ENCODE peak calls at places on chromosomes 7 and 10, in nine cellular contexts. One of them, this sample, is unnamed.

GRCh38 chr7:123655614-123656013 is at the start of gene LMOD2:
- DNase-seq in SK-N-SH: no peak
- DNase-seq in dorsolateral prefrontal cortex: no peak
- DNase-seq in brain microvascular endothelial cell: no peak
- DNase-seq in body of pancreas: no peak
- DNase-seq in tibial nerve: no peak
- DNase-seq in Calu3: no peak
- DNase-seq in thoracic aorta: no peak
- DNase-seq in astrocyte: no peak
- DNase-seq in this sample: no peak

GRCh38 chr10:90674461-90674860 is 183.4 kb downstream of the HTR7 start:
- DNase-seq in SK-N-SH: no peak
- DNase-seq in dorsolateral prefrontal cortex: no peak
- DNase-seq in brain microvascular endothelial cell: no peak
- DNase-seq in body of pancreas: no peak
- DNase-seq in tibial nerve: no peak
- DNase-seq in Calu3: no peak
- DNase-seq in thoracic aorta: no peak
- DNase-seq in astrocyte: no peak
- DNase-seq in this sample: no peak

GRCh38 chr10:124936813-124937212 is 5.1 kb upstream of the ZRANB1 start:
- DNase-seq in SK-N-SH: no peak
- DNase-seq in dorsolateral prefrontal cortex: no peak
- DNase-seq in brain microvascular endothelial cell: no peak
- DNase-seq in body of pancreas: no peak
- DNase-seq in tibial nerve: no peak
- DNase-seq in Calu3: no peak
- DNase-seq in thoracic aorta: no peak
- DNase-seq in astrocyte: no peak
- DNase-seq in this sample: no peak

GRCh38 chr10:58477902-58478301 is 34.8 kb upstream of the BICC1 start:
- DNase-seq in SK-N-SH: no peak
- DNase-seq in dorsolateral prefrontal cortex: no peak
- DNase-seq in brain microvascular endothelial cell: no peak
- DNase-seq in body of pancreas: no peak
- DNase-seq in tibial nerve: no peak
- DNase-seq in Calu3: no peak
- DNase-seq in thoracic aorta: no peak
- DNase-seq in astrocyte: no peak
- DNase-seq in this sample: no peak

GRCh38 chr7:2819161-2819953 is 24.8 kb downstream of the GNA12 start:
- DNase-seq in SK-N-SH: no peak
- DNase-seq in dorsolateral prefrontal cortex: no peak
- DNase-seq in brain microvascular endothelial cell: no peak
- DNase-seq in body of pancreas: no peak
- DNase-seq in tibial nerve: no peak
- DNase-seq in Calu3: no peak
- DNase-seq in thoracic aorta: no peak
- DNase-seq in astrocyte: peak
- DNase-seq in this sample: no peak

GRCh38 chr10:72270607-72271281 is 3.0 kb upstream of the DDIT4 start:
- DNase-seq in SK-N-SH: no peak
- DNase-seq in dorsolateral prefrontal cortex: no peak
- DNase-seq in brain microvascular endothelial cell: no peak
- DNase-seq in body of pancreas: no peak
- DNase-seq in tibial nerve: no peak
- DNase-seq in Calu3: no peak
- DNase-seq in thoracic aorta: no peak
- DNase-seq in astrocyte: no peak
- DNase-seq in this sample: no peak

GRCh38 chr7:80440908-80441307 is 71.0 kb downstream of the GNAT3 start:
- DNase-seq in SK-N-SH: no peak
- DNase-seq in dorsolateral prefrontal cortex: no peak
- DNase-seq in brain microvascular endothelial cell: no peak
- DNase-seq in body of pancreas: no peak
- DNase-seq in tibial nerve: no peak
- DNase-seq in Calu3: no peak
- DNase-seq in thoracic aorta: no peak
- DNase-seq in astrocyte: peak
- DNase-seq in this sample: no peak

GRCh38 chr10:26485150-26485941 is 47.2 kb downstream of the APBB1IP start:
- DNase-seq in SK-N-SH: no peak
- DNase-seq in dorsolateral prefrontal cortex: no peak
- DNase-seq in brain microvascular endothelial cell: peak
- DNase-seq in body of pancreas: no peak
- DNase-seq in tibial nerve: no peak
- DNase-seq in Calu3: no peak
- DNase-seq in thoracic aorta: no peak
- DNase-seq in astrocyte: peak
- DNase-seq in this sample: no peak

GRCh38 chr7:156419782-156420181 is 220.8 kb upstream of the RNF32 start:
- DNase-seq in SK-N-SH: no peak
- DNase-seq in dorsolateral prefrontal cortex: no peak
- DNase-seq in brain microvascular endothelial cell: no peak
- DNase-seq in body of pancreas: no peak
- DNase-seq in tibial nerve: no peak
- DNase-seq in Calu3: no peak
- DNase-seq in thoracic aorta: no peak
- DNase-seq in astrocyte: no peak
- DNase-seq in this sample: no peak

GRCh38 chr7:128948976-128949760 is 11.4 kb downstream of the IRF5 start:
- DNase-seq in SK-N-SH: no peak
- DNase-seq in dorsolateral prefrontal cortex: no peak
- DNase-seq in brain microvascular endothelial cell: no peak
- DNase-seq in body of pancreas: no peak
- DNase-seq in tibial nerve: no peak
- DNase-seq in Calu3: no peak
- DNase-seq in thoracic aorta: no peak
- DNase-seq in astrocyte: no peak
- DNase-seq in this sample: no peak

GRCh38 chr7:116679495-116679894 is 7.5 kb downstream of the MET start:
- DNase-seq in SK-N-SH: no peak
- DNase-seq in dorsolateral prefrontal cortex: no peak
- DNase-seq in brain microvascular endothelial cell: no peak
- DNase-seq in body of pancreas: no peak
- DNase-seq in tibial nerve: no peak
- DNase-seq in Calu3: no peak
- DNase-seq in thoracic aorta: no peak
- DNase-seq in astrocyte: peak
- DNase-seq in this sample: no peak

GRCh38 chr10:19003341-19003740 is 45.3 kb upstream of the MALRD1 start:
- DNase-seq in SK-N-SH: no peak
- DNase-seq in dorsolateral prefrontal cortex: no peak
- DNase-seq in brain microvascular endothelial cell: no peak
- DNase-seq in body of pancreas: no peak
- DNase-seq in tibial nerve: no peak
- DNase-seq in Calu3: no peak
- DNase-seq in thoracic aorta: no peak
- DNase-seq in astrocyte: no peak
- DNase-seq in this sample: no peak

GRCh38 chr7:2894118-2894940 is 50.2 kb upstream of the GNA12 start:
- DNase-seq in SK-N-SH: no peak
- DNase-seq in dorsolateral prefrontal cortex: no peak
- DNase-seq in brain microvascular endothelial cell: no peak
- DNase-seq in body of pancreas: no peak
- DNase-seq in tibial nerve: no peak
- DNase-seq in Calu3: no peak
- DNase-seq in thoracic aorta: no peak
- DNase-seq in astrocyte: no peak
- DNase-seq in this sample: peak

GRCh38 chr10:42973870-42974692 is 102.8 kb upstream of the RET start:
- DNase-seq in SK-N-SH: no peak
- DNase-seq in dorsolateral prefrontal cortex: peak
- DNase-seq in brain microvascular endothelial cell: no peak
- DNase-seq in body of pancreas: peak
- DNase-seq in tibial nerve: no peak
- DNase-seq in Calu3: no peak
- DNase-seq in thoracic aorta: no peak
- DNase-seq in astrocyte: no peak
- DNase-seq in this sample: no peak

GRCh38 chr7:27110163-27110976 is 7.9 kb upstream of the HOXA2 start:
- DNase-seq in SK-N-SH: peak
- DNase-seq in dorsolateral prefrontal cortex: no peak
- DNase-seq in brain microvascular endothelial cell: no peak
- DNase-seq in body of pancreas: no peak
- DNase-seq in tibial nerve: no peak
- DNase-seq in Calu3: no peak
- DNase-seq in thoracic aorta: no peak
- DNase-seq in astrocyte: peak
- DNase-seq in this sample: no peak

GRCh38 chr7:1800876-1801275 is 130.8 kb downstream of the ELFN1 start:
- DNase-seq in SK-N-SH: no peak
- DNase-seq in dorsolateral prefrontal cortex: no peak
- DNase-seq in brain microvascular endothelial cell: no peak
- DNase-seq in body of pancreas: no peak
- DNase-seq in tibial nerve: no peak
- DNase-seq in Calu3: no peak
- DNase-seq in thoracic aorta: no peak
- DNase-seq in astrocyte: no peak
- DNase-seq in this sample: no peak

GRCh38 chr7:130349911-130350782 is 5.5 kb downstream of the CPA5 start:
- DNase-seq in SK-N-SH: peak
- DNase-seq in dorsolateral prefrontal cortex: no peak
- DNase-seq in brain microvascular endothelial cell: no peak
- DNase-seq in body of pancreas: no peak
- DNase-seq in tibial nerve: no peak
- DNase-seq in Calu3: no peak
- DNase-seq in thoracic aorta: no peak
- DNase-seq in astrocyte: no peak
- DNase-seq in this sample: no peak

GRCh38 chr7:150800576-150801241 is at the start of gene TMEM176A:
- DNase-seq in SK-N-SH: no peak
- DNase-seq in dorsolateral prefrontal cortex: no peak
- DNase-seq in brain microvascular endothelial cell: no peak
- DNase-seq in body of pancreas: no peak
- DNase-seq in tibial nerve: no peak
- DNase-seq in Calu3: no peak
- DNase-seq in thoracic aorta: no peak
- DNase-seq in astrocyte: no peak
- DNase-seq in this sample: no peak

GRCh38 chr7:94492601-94493000 is 17.0 kb upstream of the CASD1 start:
- DNase-seq in SK-N-SH: no peak
- DNase-seq in dorsolateral prefrontal cortex: no peak
- DNase-seq in brain microvascular endothelial cell: no peak
- DNase-seq in body of pancreas: no peak
- DNase-seq in tibial nerve: no peak
- DNase-seq in Calu3: no peak
- DNase-seq in thoracic aorta: no peak
- DNase-seq in astrocyte: no peak
- DNase-seq in this sample: no peak

GRCh38 chr10:133299224-133299623 is 9.4 kb downstream of the TUBGCP2 start:
- DNase-seq in SK-N-SH: no peak
- DNase-seq in dorsolateral prefrontal cortex: no peak
- DNase-seq in brain microvascular endothelial cell: no peak
- DNase-seq in body of pancreas: no peak
- DNase-seq in tibial nerve: no peak
- DNase-seq in Calu3: no peak
- DNase-seq in thoracic aorta: no peak
- DNase-seq in astrocyte: no peak
- DNase-seq in this sample: no peak

GRCh38 chr7:50981743-50982142 is 199.0 kb upstream of the GRB10 start:
- DNase-seq in SK-N-SH: no peak
- DNase-seq in dorsolateral prefrontal cortex: no peak
- DNase-seq in brain microvascular endothelial cell: no peak
- DNase-seq in body of pancreas: no peak
- DNase-seq in tibial nerve: no peak
- DNase-seq in Calu3: no peak
- DNase-seq in thoracic aorta: no peak
- DNase-seq in astrocyte: no peak
- DNase-seq in this sample: no peak

GRCh38 chr10:102324061-102324460 is 71.4 kb upstream of the NFKB2 start:
- DNase-seq in SK-N-SH: no peak
- DNase-seq in dorsolateral prefrontal cortex: no peak
- DNase-seq in brain microvascular endothelial cell: no peak
- DNase-seq in body of pancreas: no peak
- DNase-seq in tibial nerve: no peak
- DNase-seq in Calu3: no peak
- DNase-seq in thoracic aorta: no peak
- DNase-seq in astrocyte: no peak
- DNase-seq in this sample: no peak

GRCh38 chr10:29130190-29130673 is 158.6 kb upstream of the LYZL1 start:
- DNase-seq in SK-N-SH: peak
- DNase-seq in dorsolateral prefrontal cortex: no peak
- DNase-seq in brain microvascular endothelial cell: no peak
- DNase-seq in body of pancreas: no peak
- DNase-seq in tibial nerve: no peak
- DNase-seq in Calu3: peak
- DNase-seq in thoracic aorta: no peak
- DNase-seq in astrocyte: no peak
- DNase-seq in this sample: no peak
- TF ChIP-seq CTCF in SK-N-SH: peak
- TF ChIP-seq CTCF in dorsolateral prefrontal cortex: peak
- TF ChIP-seq CTCF in brain microvascular endothelial cell: peak
- TF ChIP-seq CTCF in body of pancreas: peak
- TF ChIP-seq CTCF in tibial nerve: peak
- TF ChIP-seq CTCF in Calu3: peak
- TF ChIP-seq CTCF in thoracic aorta: peak
- TF ChIP-seq CTCF in astrocyte: peak
- TF ChIP-seq CTCF in this sample: peak

GRCh38 chr10:48716393-48716792 is 31.7 kb downstream of the WDFY4 start:
- DNase-seq in SK-N-SH: no peak
- DNase-seq in dorsolateral prefrontal cortex: no peak
- DNase-seq in brain microvascular endothelial cell: no peak
- DNase-seq in body of pancreas: no peak
- DNase-seq in tibial nerve: no peak
- DNase-seq in Calu3: no peak
- DNase-seq in thoracic aorta: no peak
- DNase-seq in astrocyte: no peak
- DNase-seq in this sample: no peak
- TF ChIP-seq CTCF in SK-N-SH: no peak
- TF ChIP-seq CTCF in dorsolateral prefrontal cortex: no peak
- TF ChIP-seq CTCF in brain microvascular endothelial cell: no peak
- TF ChIP-seq CTCF in body of pancreas: no peak
- TF ChIP-seq CTCF in tibial nerve: no peak
- TF ChIP-seq CTCF in Calu3: no peak
- TF ChIP-seq CTCF in thoracic aorta: no peak
- TF ChIP-seq CTCF in astrocyte: no peak
- TF ChIP-seq CTCF in this sample: no peak

GRCh38 chr10:98790817-98791216 is 344.1 kb upstream of the HPS1 start:
- DNase-seq in SK-N-SH: peak
- DNase-seq in dorsolateral prefrontal cortex: no peak
- DNase-seq in brain microvascular endothelial cell: no peak
- DNase-seq in body of pancreas: no peak
- DNase-seq in tibial nerve: no peak
- DNase-seq in Calu3: no peak
- DNase-seq in thoracic aorta: no peak
- DNase-seq in astrocyte: no peak
- DNase-seq in this sample: no peak
- TF ChIP-seq CTCF in SK-N-SH: peak
- TF ChIP-seq CTCF in dorsolateral prefrontal cortex: peak
- TF ChIP-seq CTCF in brain microvascular endothelial cell: no peak
- TF ChIP-seq CTCF in body of pancreas: no peak
- TF ChIP-seq CTCF in tibial nerve: no peak
- TF ChIP-seq CTCF in Calu3: no peak
- TF ChIP-seq CTCF in thoracic aorta: peak
- TF ChIP-seq CTCF in astrocyte: peak
- TF ChIP-seq CTCF in this sample: no peak

DNA sequence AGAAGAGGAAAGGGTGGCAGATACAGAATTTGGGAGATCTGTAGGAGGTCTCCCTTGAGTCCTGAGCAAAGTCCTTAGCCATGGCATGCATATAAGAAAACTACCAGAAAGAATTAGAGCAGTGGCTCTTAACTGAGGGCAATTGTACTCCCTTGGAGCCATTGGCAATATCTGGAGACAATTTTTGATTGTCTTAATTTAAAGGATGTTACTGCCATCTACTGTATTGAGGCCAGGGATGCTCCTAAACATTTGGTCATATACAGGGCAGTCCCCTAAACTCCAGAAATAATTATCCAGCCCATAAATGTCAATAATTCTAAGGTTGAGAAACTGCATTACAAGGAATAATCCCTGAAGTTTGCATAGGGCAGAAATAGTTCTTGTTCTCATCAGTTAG is 136.4 kb upstream of the ODAD2 start:
- DNase-seq in SK-N-SH: no peak
- DNase-seq in dorsolateral prefrontal cortex: no peak
- DNase-seq in brain microvascular endothelial cell: no peak
- DNase-seq in body of pancreas: no peak
- DNase-seq in tibial nerve: no peak
- DNase-seq in Calu3: no peak
- DNase-seq in thoracic aorta: no peak
- DNase-seq in astrocyte: no peak
- DNase-seq in this sample: no peak
- TF ChIP-seq CTCF in SK-N-SH: no peak
- TF ChIP-seq CTCF in dorsolateral prefrontal cortex: no peak
- TF ChIP-seq CTCF in brain microvascular endothelial cell: no peak
- TF ChIP-seq CTCF in body of pancreas: no peak
- TF ChIP-seq CTCF in tibial nerve: no peak
- TF ChIP-seq CTCF in Calu3: no peak
- TF ChIP-seq CTCF in thoracic aorta: no peak
- TF ChIP-seq CTCF in astrocyte: no peak
- TF ChIP-seq CTCF in this sample: no peak

This sample was measured in CD4-positive, alpha-beta T cell.